ENCODE peak calls at places on chromosomes 5 and 9, in six cellular contexts. K, R, M, A, J and W are unnamed samples.

GRCh38 chr9:101463397-101463796 is 27.8 kb upstream of the ALDOB start:
- DNase-seq in K (no peak), J (no peak), A (no peak), M (no peak), R (no peak), W (no peak)

GRCh38 chr5:115439042-115439441 is 105.5 kb downstream of the FEM1C start:
- DNase-seq in K (no peak), J (no peak), A (no peak), R (no peak), M (no peak), W (no peak)

GRCh38 chr5:72281430-72281763 is 38.6 kb downstream of the MRPS27 start:
- DNase-seq in K (no peak), R (no peak), M (no peak), J (no peak), A (no peak), W (no peak)

GRCh38 chr5:171713152-171713551 is 72.5 kb upstream of the SMIM23 start:
- DNase-seq in J (no peak), A (no peak), M (no peak), R (no peak), K (no peak), W (no peak)

GRCh38 chr5:92945630-92946097 is 635.4 kb downstream of the NR2F1-AS1 start:
- DNase-seq in M (no peak), J (no peak), A (no peak), K (peak; percentile 95), R (no peak), W (no peak)

GRCh38 chr9:96008502-96009222 is 133.2 kb downstream of the ERCC6L2 start:
- DNase-seq in A (no peak), R (no peak), J (no peak), K (no peak), M (no peak), W (no peak)

GRCh38 chr9:106179181-106179580 is 484.8 kb downstream of the TMEM38B start:
- DNase-seq in M (no peak), K (no peak), R (no peak), J (no peak), A (no peak), W (no peak)

GRCh38 chr5:7850533-7851239 is at the start of gene CFAP90:
- DNase-seq in K (peak; percentile 49), A (no peak), R (peak; percentile 93), M (no peak), J (no peak), W (no peak)

GRCh38 chr5:132873119-132873929 is at the start of gene LEAP2:
- DNase-seq in R (no peak), A (no peak), M (no peak), K (peak; percentile 95), J (no peak), W (no peak)

GRCh38 chr9:89605181-89606048 is 603 bp downstream of the GADD45G start:
- DNase-seq in R (peak; percentile 72), A (peak; percentile 17), J (no peak), K (no peak), M (no peak), W (no peak)

GRCh38 chr9:127803507-127804352 is 1.0 kb downstream of the FPGS start:
- DNase-seq in M (no peak), J (no peak), R (no peak), A (no peak), K (no peak), W (no peak)

GRCh38 chr9:127801955-127802575 is 617 bp upstream of the FPGS start:
- DNase-seq in J (no peak), A (no peak), R (no peak), K (no peak), M (no peak), W (no peak)

GRCh38 chr9:127806871-127807270 is 4.2 kb downstream of the FPGS start:
- DNase-seq in J (no peak), A (no peak), K (no peak), M (no peak), R (no peak), W (no peak)

GRCh38 chr9:127805620-127806019 is 2.9 kb downstream of the FPGS start:
- DNase-seq in M (no peak), K (peak; percentile 51), J (no peak), A (peak; percentile 35), R (peak; percentile 87), W (no peak)

DNA sequence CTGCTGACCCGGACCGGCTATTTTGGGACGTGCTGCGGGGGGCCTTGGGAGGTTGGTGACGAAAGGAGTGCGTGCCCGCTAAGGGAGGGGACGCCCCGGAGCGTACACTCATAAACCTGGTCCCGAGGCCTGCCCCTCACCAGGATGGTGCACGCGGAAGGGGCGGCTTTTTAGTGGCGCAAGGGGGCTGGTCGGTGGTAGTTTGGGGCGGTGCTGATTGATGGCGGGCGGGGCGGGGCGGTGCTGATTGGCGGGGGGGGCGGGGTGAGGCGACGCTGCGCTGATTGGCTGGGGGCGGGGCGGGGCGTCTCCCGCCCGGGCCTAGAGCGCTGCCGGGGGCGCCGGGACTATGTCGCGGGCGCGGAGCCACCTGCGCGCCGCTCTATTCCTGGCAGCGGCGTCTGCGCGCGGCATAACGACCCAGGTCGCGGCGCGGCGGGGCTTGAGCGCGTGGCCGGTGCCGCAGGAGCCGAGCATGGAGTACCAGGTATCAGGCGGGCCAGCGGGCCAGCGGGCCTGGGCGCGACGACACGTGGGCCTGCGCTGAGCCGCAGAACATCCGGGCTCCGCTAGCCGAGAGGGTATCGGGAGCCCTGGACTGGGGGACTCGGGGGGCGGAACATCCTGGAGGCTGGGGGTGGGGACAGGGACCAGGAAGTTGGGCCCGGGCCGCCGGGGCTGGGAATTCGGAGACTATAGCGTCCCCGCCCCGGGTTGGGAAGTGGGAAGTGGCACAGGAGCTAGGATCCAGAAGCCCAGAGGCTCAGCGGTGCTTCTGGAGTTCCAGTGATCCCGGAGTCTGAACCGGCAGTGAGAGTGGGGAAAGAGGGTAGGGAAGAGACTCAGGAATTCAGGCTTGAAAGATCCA is at the start of gene FPGS:
- DNase-seq in A (peak; percentile 96), J (peak; percentile 96), M (peak; percentile 49), R (peak; percentile 88), K (peak; percentile 75), W (peak; percentile 94)
- TF ChIP-seq POLR2A in A (peak; percentile 91), J (peak; percentile 87), M (peak; percentile 93), R (peak; percentile 88), K (peak; percentile 72), W (peak; percentile 72)

GRCh38 chr5:150400020-150400326 is 12.7 kb downstream of the CD74 start:
- DNase-seq in J (no peak), A (no peak), R (no peak), K (no peak), M (no peak), W (no peak)
- TF ChIP-seq TAF1 in J (no peak), A (no peak), R (no peak), K (no peak), M (peak; percentile 19), W (no peak)

GRCh38 chr9:99221623-99222415 is at the start of the genes ALG2 and SEC61B:
- DNase-seq in J (peak; percentile 90), M (peak; percentile 94), A (peak; percentile 98), R (peak; percentile 95), K (peak; percentile 90), W (peak; percentile 92)
- TF ChIP-seq POLR2A in J (peak; percentile 97), M (peak; percentile 97), A (peak; percentile 92), R (peak; percentile 99), K (peak; percentile 96), W (peak; percentile 90)

GRCh38 chr5:112779531-112779930 is 41.8 kb downstream of the APC start:
- DNase-seq in J (no peak), R (no peak), A (no peak), M (no peak), K (no peak), W (no peak)
- TF ChIP-seq TAF1 in J (no peak), R (no peak), A (no peak), M (no peak), K (no peak), W (no peak)